ENCODE peak calls at places on chromosomes 2 and 18, in six cellular contexts. Y is adipocyte, W is brain microvascular endothelial cell, A is WERI-Rb-1, G is tibial artery, Q is Peyer's patch. F is an unnamed sample. For H3K36me3, the result is how much of the 10 kb centered on the place peaks cover.

GRCh38 chr2:9753665-9754531 is 89.4 kb upstream of the TAF1B start:
- DNase-seq in Y (no peak), W (no peak), A (no peak), G (no peak), Q (peak), F (no peak)

GRCh38 chr18:22082408-22082807 is 87.0 kb upstream of the GATA6 start:
- DNase-seq in Y (no peak), W (no peak), A (no peak), G (no peak), Q (no peak), F (peak)

GRCh38 chr2:65634304-65634703 is 201.9 kb upstream of the SPRED2 start:
- DNase-seq in Y (no peak), W (no peak), A (no peak), G (no peak), Q (no peak), F (no peak)

GRCh38 chr18:63550068-63550467 is 7.9 kb downstream of the SERPINB12 start:
- DNase-seq in Y (no peak), W (no peak), A (no peak), G (no peak), Q (no peak), F (no peak)

GRCh38 chr18:4720498-4720897 is 265.4 kb upstream of the DLGAP1 start:
- DNase-seq in Y (no peak), W (no peak), A (no peak), G (no peak), Q (no peak), F (no peak)

GRCh38 chr2:173079968-173080860 is 4.6 kb downstream of the MAP3K20 start:
- DNase-seq in Y (peak), W (peak), A (no peak), G (no peak), Q (no peak), F (no peak)

GRCh38 chr2:46334389-46335345 is 37.5 kb downstream of the EPAS1 start:
- DNase-seq in Y (peak), W (peak), A (no peak), G (no peak), Q (no peak), F (no peak)

GRCh38 chr18:23574611-23575308 is 11.5 kb downstream of the NPC1 start:
- DNase-seq in Y (no peak), W (no peak), A (no peak), G (no peak), Q (no peak), F (no peak)

GRCh38 chr2:112547333-112547732 is 5.1 kb downstream of the POLR1B start:
- DNase-seq in Y (peak), W (no peak), A (no peak), G (no peak), Q (no peak), F (no peak)

GRCh38 chr2:112542974-112543760 is 902 bp downstream of the POLR1B start:
- DNase-seq in Y (peak), W (no peak), A (peak), G (no peak), Q (no peak), F (no peak)

DNA sequence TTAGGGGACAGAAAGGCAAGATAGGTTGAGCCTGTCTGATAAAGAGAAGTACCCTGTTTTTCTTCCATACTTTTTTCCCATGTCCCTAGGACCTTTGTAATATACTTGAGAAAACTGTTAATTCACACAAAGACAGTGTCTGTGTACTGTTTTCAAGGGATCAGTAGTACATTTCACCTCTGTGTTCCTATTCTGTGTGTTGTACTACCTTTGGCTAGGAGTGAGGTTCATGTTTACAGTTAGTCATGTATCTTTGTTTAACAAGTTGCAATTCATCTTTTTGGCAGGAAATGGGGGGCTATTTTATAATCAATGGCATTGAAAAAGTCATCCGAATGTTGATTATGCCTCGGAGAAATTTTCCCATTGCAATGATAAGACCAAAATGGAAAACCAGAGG is 6.7 kb downstream of the POLR1B start:
- DNase-seq in Y (no peak), W (no peak), A (no peak), G (no peak), Q (no peak), F (no peak)
- H3K36me3 ChIP-seq in Y (half or more), W (under half), A (half or more), G (half or more), Q (half or more), F (half or more)

GRCh38 chr2:60780741-60781140 is 24.7 kb downstream of the PAPOLG start:
- DNase-seq in Y (no peak), W (no peak), A (no peak), G (no peak), Q (no peak), F (no peak)
- H3K36me3 ChIP-seq in Y (half or more), W (half or more), A (half or more), G (half or more), Q (half or more), F (half or more)

DNA sequence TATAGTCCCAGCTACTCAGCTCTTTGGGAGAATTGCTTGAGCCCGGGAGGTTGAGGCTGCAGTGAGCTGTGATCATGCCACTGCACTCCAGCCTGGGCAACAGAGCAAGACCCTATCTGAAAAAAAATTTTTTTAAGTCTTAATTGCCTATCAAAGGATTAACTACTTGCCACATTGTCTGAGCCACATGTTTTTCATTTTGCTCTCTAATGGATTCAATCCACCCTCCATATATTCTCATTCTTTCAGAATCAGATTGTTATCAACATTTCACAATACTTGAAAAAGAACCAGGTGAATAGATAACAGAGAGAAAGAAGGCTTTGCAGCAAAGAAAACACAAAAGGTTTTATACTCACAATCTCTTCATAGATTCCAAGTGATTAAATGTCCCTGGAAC is 61.0 kb downstream of the PXDN start:
- DNase-seq in Y (peak), W (no peak), A (no peak), G (no peak), Q (no peak), F (no peak)
- H3K36me3 ChIP-seq in Y (half or more), W (under half), A (under half), G (half or more), Q (under half), F (under half)

GRCh38 chr2:109367679-109368078 is 238.7 kb downstream of the SH3RF3 start:
- DNase-seq in Y (no peak), W (no peak), A (no peak), G (no peak), Q (no peak), F (no peak)

GRCh38 chr2:109371481-109372170 is 242.1 kb downstream of the SEPTIN10 start:
- DNase-seq in Y (no peak), W (no peak), A (no peak), G (no peak), Q (peak), F (no peak)

GRCh38 chr2:109370399-109370990 is 241.5 kb downstream of the SH3RF3 start:
- DNase-seq in Y (no peak), W (no peak), A (no peak), G (no peak), Q (peak), F (no peak)

GRCh38 chr2:109369671-109370191 is 240.7 kb downstream of the SH3RF3 start:
- DNase-seq in Y (no peak), W (no peak), A (no peak), G (no peak), Q (peak), F (no peak)

GRCh38 chr2:109368798-109369197 is 239.8 kb downstream of the SH3RF3 start:
- DNase-seq in Y (no peak), W (no peak), A (no peak), G (no peak), Q (peak), F (no peak)
- H3K36me3 ChIP-seq in Y (under half), W (under half), A (under half), G (under half), Q (under half), F (under half)

GRCh38 chr2:239142806-239143205 is 258.0 kb downstream of the HDAC4 start:
- DNase-seq in Y (no peak), W (no peak), A (no peak), G (no peak), Q (no peak), F (no peak)
- H3K36me3 ChIP-seq in Y (under half), W (under half), A (under half), G (half or more), Q (half or more), F (half or more)

GRCh38 chr2:17780546-17780945 is 26.6 kb downstream of the GEN1 start:
- DNase-seq in Y (peak), W (no peak), A (no peak), G (no peak), Q (no peak), F (no peak)

GRCh38 chr2:17786727-17787126 is 29.5 kb upstream of the MSGN1 start:
- DNase-seq in Y (no peak), W (no peak), A (no peak), G (no peak), Q (no peak), F (no peak)

GRCh38 chr2:17781482-17781881 is 27.5 kb downstream of the GEN1 start:
- DNase-seq in Y (no peak), W (no peak), A (no peak), G (no peak), Q (no peak), F (no peak)
- H3K36me3 ChIP-seq in Y (under half), W (under half), A (under half), G (under half), Q (under half), F (under half)

GRCh38 chr2:196143641-196144236 is 27.6 kb downstream of the STK17B start:
- DNase-seq in Y (no peak), W (no peak), A (no peak), G (no peak), Q (no peak), F (no peak)
- H3K36me3 ChIP-seq in Y (half or more), W (half or more), A (under half), G (under half), Q (half or more), F (under half)

F was measured in left ventricle myocardium inferior.